ENCODE peak calls at places on chromosomes 13 and 19, in five cellular contexts. M, Q, G, V and W are unnamed samples.

GRCh38 chr13:91212229-91212628 is 135.3 kb upstream of the MIR17HG start:
- DNase-seq in M (no peak), Q (no peak), G (no peak), V (no peak), W (no peak)

GRCh38 chr19:13019330-13019729 is 24.1 kb downstream of the NFIX start:
- DNase-seq in M (no peak), Q (no peak), G (no peak), V (no peak), W (no peak)

GRCh38 chr13:44415815-44416214 is 42.2 kb downstream of the SERP2 start:
- DNase-seq in M (no peak), Q (no peak), G (no peak), V (no peak), W (no peak)

GRCh38 chr19:47663435-47663910 is 49.7 kb upstream of the EHD2 start:
- DNase-seq in M (peak; percentile 97), Q (no peak), G (no peak), V (no peak), W (peak; percentile 86)

GRCh38 chr13:52743988-52744387 is 4.4 kb upstream of the CNMD start:
- DNase-seq in M (no peak), Q (no peak), G (no peak), V (no peak), W (no peak)

GRCh38 chr13:95516492-95516891 is 36.0 kb upstream of the CLDN10 start:
- DNase-seq in M (no peak), Q (no peak), G (no peak), V (no peak), W (no peak)

GRCh38 chr13:95160112-95160906 is 140.9 kb downstream of the ABCC4 start:
- DNase-seq in M (peak; percentile 81), Q (no peak), G (no peak), V (no peak), W (no peak)

GRCh38 chr19:6692027-6692426 is 22.1 kb upstream of the TNFSF14 start:
- DNase-seq in M (no peak), Q (no peak), G (no peak), V (no peak), W (no peak)

GRCh38 chr13:23715092-23715761 is 145.0 kb downstream of the TNFRSF19 start:
- DNase-seq in M (no peak), Q (no peak), G (no peak), V (no peak), W (no peak)

GRCh38 chr19:49801966-49802661 is 11.0 kb downstream of the FUZ start:
- DNase-seq in M (peak; percentile 86), Q (peak; percentile 84), G (peak; percentile 84), V (no peak), W (peak; percentile 88)

GRCh38 chr19:3387645-3388589 is 21.5 kb downstream of the NFIC start:
- DNase-seq in M (no peak), Q (peak; percentile 95), G (peak; percentile 83), V (no peak), W (no peak)

GRCh38 chr19:3507371-3508120 is 1.4 kb downstream of the FZR1 start:
- DNase-seq in M (peak; percentile 40), Q (peak; percentile 49), G (peak; percentile 62), V (no peak), W (no peak)

GRCh38 chr13:25462301-25463125 is 90.7 kb downstream of the ATP8A2 start:
- DNase-seq in M (no peak), Q (no peak), G (no peak), V (no peak), W (no peak)

GRCh38 chr13:63625869-63626268 is 2210.2 kb upstream of the PCDH20 start:
- DNase-seq in M (peak; percentile 24), Q (no peak), G (no peak), V (no peak), W (peak; percentile 11)

GRCh38 chr19:45164577-45165335 is 4.0 kb upstream of the NKPD1 start:
- DNase-seq in M (peak; percentile 79), Q (peak; percentile 59), G (peak; percentile 77), V (peak; percentile 48), W (peak; percentile 45)

GRCh38 chr13:94249512-94249911 is 230.0 kb downstream of the DCT start:
- DNase-seq in M (peak; percentile 69), Q (no peak), G (no peak), V (no peak), W (peak; percentile 92)

GRCh38 chr19:30326076-30326710 is 46.0 kb upstream of the ZNF536 start:
- DNase-seq in M (no peak), Q (no peak), G (no peak), V (no peak), W (no peak)

GRCh38 chr13:94583926-94584325 is 12.0 kb downstream of the TGDS start:
- DNase-seq in M (peak; percentile 57), Q (no peak), G (no peak), V (no peak), W (no peak)

GRCh38 chr19:29845576-29846176 is 33.9 kb downstream of the CCNE1 start:
- DNase-seq in M (peak; percentile 56), Q (peak; percentile 13), G (peak; percentile 54), V (peak; percentile 10), W (peak; percentile 26)

GRCh38 chr13:35092751-35093150 is 150.7 kb downstream of the NBEA start:
- DNase-seq in M (no peak), Q (no peak), G (no peak), V (no peak), W (no peak)

GRCh38 chr13:24842533-24843278 is 78.7 kb downstream of the RNF17 start:
- DNase-seq in M (peak; percentile 45), Q (no peak), G (no peak), V (no peak), W (no peak)

DNA sequence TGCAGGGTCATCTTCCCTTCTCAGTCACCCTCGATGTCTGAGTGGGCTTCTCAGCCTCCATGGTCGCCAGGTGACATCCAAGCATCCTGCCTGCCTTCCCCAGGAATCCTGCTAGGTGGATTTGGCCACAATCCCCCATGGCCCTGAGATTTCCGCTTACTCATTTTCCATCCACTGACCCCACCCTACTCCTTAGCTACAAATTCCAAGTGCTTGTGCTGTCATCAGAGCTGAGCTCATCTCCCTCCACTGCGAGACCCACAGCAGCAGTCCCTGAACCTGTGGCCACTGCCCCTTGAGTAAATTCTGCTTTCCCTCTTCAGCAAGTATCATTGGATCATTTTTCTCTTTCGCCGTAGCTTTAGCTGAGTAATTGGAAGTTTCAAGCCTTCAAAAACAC is 90.5 kb upstream of the ANKRD10 start:
- DNase-seq in M (peak; percentile 3), Q (no peak), G (no peak), V (no peak), W (peak; percentile 72)
- H3K27ac ChIP-seq in M (no peak overlapping the region), Q (peak overlapping the region; percentile 90), G (peak overlapping the region; percentile 40), V (no peak overlapping the region), W (peak overlapping the region; percentile 96)

GRCh38 chr19:18661346-18661745 is 22.1 kb upstream of the CRTC1 start:
- DNase-seq in M (no peak), Q (no peak), G (no peak), V (no peak), W (no peak)

GRCh38 chr19:18660939-18661338 is 22.5 kb upstream of the CRTC1 start:
- DNase-seq in M (no peak), Q (no peak), G (no peak), V (no peak), W (no peak)

GRCh38 chr19:18663940-18664530 is 19.4 kb upstream of the CRTC1 start:
- DNase-seq in M (no peak), Q (no peak), G (no peak), V (no peak), W (no peak)

GRCh38 chr19:18665771-18666202 is 17.7 kb upstream of the CRTC1 start:
- DNase-seq in M (no peak), Q (no peak), G (no peak), V (peak; percentile 38), W (no peak)

DNA sequence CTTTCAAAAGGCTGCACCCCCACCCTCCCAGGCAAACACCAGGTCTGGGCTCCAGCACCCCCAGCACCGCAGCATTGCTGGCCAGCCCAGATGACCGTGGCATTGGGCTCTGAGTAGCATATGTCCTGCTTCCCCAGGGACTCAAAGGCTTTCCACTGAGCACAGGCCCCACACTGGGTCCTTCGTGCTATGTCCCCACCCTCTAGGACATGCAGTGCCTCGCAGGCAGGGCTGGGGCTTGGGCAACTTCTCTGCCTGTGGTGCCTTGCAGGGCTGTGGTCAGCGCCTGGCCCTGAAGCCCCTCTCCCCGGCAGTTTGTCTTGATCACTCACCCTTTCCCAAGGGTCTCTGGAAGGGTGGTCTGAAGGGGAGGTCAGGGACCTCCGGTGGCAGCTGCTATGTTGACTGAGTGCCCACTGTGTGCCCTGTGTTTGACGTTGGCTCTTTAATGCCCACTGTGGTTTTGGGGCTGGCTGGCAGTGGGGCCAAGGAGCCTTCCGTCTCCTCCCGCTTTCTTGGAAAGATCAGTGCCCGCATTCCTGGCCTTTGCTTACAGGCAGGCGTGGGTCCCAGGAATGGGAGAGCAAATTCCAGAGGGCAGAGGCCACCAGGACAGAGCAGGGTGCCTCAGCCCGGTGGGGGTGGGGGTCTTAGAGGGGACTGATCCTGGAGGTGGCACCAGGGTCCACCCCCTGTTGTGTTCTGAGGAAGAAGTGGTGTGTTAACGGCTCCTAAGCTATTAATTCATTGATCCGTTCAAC is 20.3 kb upstream of the CRTC1 start:
- DNase-seq in M (no peak), Q (no peak), G (no peak), V (no peak), W (no peak)
- H3K27ac ChIP-seq in M (no peak overlapping the region), Q (no peak overlapping the region), G (no peak overlapping the region), V (no peak overlapping the region), W (no peak overlapping the region)

GRCh38 chr13:48123827-48124226 is 28.9 kb upstream of the MED4 start:
- DNase-seq in M (no peak), Q (peak; percentile 2), G (no peak), V (no peak), W (no peak)
- H3K27ac ChIP-seq in M (no peak overlapping the region), Q (no peak overlapping the region), G (no peak overlapping the region), V (no peak overlapping the region), W (no peak overlapping the region)

GRCh38 chr19:40667602-40668001 is 22.8 kb downstream of the NUMBL start:
- DNase-seq in M (no peak), Q (no peak), G (no peak), V (no peak), W (no peak)

GRCh38 chr19:40666803-40667438 is 23.5 kb downstream of the NUMBL start:
- DNase-seq in M (no peak), Q (no peak), G (no peak), V (no peak), W (no peak)

GRCh38 chr19:40662925-40663711 is 27.3 kb downstream of the NUMBL start:
- DNase-seq in M (peak; percentile 86), Q (peak; percentile 90), G (peak; percentile 97), V (peak; percentile 91), W (peak; percentile 75)

GRCh38 chr19:40661616-40662015 is 28.8 kb downstream of the NUMBL start:
- DNase-seq in M (no peak), Q (no peak), G (no peak), V (no peak), W (no peak)

DNA sequence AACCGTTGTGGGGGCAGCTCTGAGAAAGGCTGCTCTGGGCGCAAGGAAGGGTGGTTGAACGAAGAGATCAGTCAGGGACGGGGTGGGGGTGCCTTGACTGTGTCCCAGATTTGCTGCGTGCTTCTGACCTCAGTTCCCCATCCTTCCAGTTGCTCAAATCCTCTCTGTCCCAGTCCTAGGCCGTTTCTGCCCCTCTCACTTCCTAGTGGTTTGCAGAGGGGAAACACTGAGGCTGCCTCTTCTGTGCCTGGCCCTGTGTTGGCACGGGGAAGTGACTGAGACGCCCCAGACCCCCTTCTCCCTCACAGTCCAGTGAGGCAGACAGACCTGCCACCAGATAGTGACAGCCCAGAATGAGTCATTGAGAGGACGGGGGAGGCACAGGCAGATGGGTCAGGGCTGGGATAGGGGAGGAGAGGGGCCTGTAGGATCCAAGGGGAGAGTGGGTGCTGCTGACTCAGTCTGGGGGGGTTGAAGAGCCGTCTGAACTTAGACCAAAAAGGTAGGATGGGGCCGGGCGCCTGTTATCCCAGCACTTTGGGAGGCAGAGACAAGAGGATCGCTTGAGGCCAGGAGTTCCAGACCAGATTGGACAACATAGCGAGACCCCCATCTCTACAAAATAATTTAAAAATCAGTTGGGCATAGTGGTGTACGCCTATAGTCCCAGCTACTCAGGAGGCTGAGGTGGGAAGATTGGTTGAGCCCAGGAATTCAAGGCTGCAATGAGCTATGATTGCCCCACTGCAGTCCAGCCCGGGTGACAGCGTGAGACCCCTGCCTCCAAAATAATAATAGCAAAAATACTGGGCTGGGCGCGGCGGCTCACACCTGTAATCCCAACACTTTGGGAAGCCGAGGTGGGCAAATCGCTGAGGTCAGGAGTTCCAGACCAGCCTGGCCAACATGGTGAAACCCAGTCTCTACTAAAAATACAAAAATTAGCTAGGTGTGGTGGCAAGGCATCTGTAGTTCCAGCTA is 26.4 kb downstream of the NUMBL start:
- DNase-seq in M (peak; percentile 63), Q (peak; percentile 27), G (no peak), V (no peak), W (peak; percentile 21)
- H3K27ac ChIP-seq in M (no peak overlapping the region), Q (peak overlapping the region; percentile 83), G (peak overlapping the region; percentile 92), V (no peak overlapping the region), W (no peak overlapping the region)